ENCODE peak calls at places on chromosomes 1 and 21, in seven cellular contexts. B is body of pancreas, W is adrenal gland, H is esophagus squamous epithelium, A is PC-3, S is mammary epithelial cell, V is left ventricle myocardium inferior. N is an unnamed sample. For H3K27me3, the result is how much of the 10 kb centered on the place peaks cover.

GRCh38 chr1:198435044-198435443 is 105.4 kb downstream of the ATP6V1G3 start:
- DNase-seq in B (no peak), W (no peak), H (no peak), A (no peak), S (no peak), V (no peak), N (no peak)

GRCh38 chr1:150008699-150009098 is 1.8 kb downstream of the OTUD7B start:
- DNase-seq in B (no peak), W (no peak), H (no peak), A (no peak), S (no peak), V (no peak), N (no peak)

GRCh38 chr1:225842788-225843425 is 33.0 kb downstream of the EPHX1 start:
- DNase-seq in B (no peak), W (peak), H (no peak), A (no peak), S (no peak), V (no peak), N (no peak)

GRCh38 chr1:60765204-60765603 is 317.2 kb upstream of the NFIA start:
- DNase-seq in B (peak), W (peak), H (no peak), A (peak), S (peak), V (no peak), N (no peak)

GRCh38 chr1:59292557-59292956 is 4.3 kb upstream of the FGGY start:
- DNase-seq in B (no peak), W (peak), H (no peak), A (no peak), S (no peak), V (no peak), N (no peak)

GRCh38 chr1:27862671-27863551 is 9.4 kb upstream of the THEMIS2 start:
- DNase-seq in B (no peak), W (peak), H (no peak), A (peak), S (peak), V (peak), N (peak)

GRCh38 chr1:178725603-178726517 is 816 bp downstream of the RALGPS2 start:
- DNase-seq in B (peak), W (peak), H (peak), A (peak), S (peak), V (peak), N (no peak)

GRCh38 chr1:206691604-206692003 is 6.9 kb downstream of the MAPKAPK2 start:
- DNase-seq in B (peak), W (peak), H (no peak), A (no peak), S (no peak), V (no peak), N (no peak)

GRCh38 chr1:66598670-66599069 is 64.7 kb downstream of the SGIP1 start:
- DNase-seq in B (no peak), W (no peak), H (no peak), A (peak), S (peak), V (no peak), N (peak)

GRCh38 chr21:30194701-30195299 is 21.1 kb downstream of the CLDN8 start:
- DNase-seq in B (no peak), W (no peak), H (no peak), A (peak), S (peak), V (no peak), N (no peak)

GRCh38 chr21:33975548-33976081 is 60.0 kb upstream of the ATP5PO start:
- DNase-seq in B (no peak), W (no peak), H (no peak), A (peak), S (peak), V (no peak), N (no peak)

GRCh38 chr1:231337472-231338269 is at the start of gene EXOC8:
- DNase-seq in B (peak), W (peak), H (peak), A (peak), S (peak), V (peak), N (peak)
- TF ChIP-seq CTCF in B (peak), W (no peak), H (no peak), A (no peak), S (no peak), V (peak), N (no peak)

DNA sequence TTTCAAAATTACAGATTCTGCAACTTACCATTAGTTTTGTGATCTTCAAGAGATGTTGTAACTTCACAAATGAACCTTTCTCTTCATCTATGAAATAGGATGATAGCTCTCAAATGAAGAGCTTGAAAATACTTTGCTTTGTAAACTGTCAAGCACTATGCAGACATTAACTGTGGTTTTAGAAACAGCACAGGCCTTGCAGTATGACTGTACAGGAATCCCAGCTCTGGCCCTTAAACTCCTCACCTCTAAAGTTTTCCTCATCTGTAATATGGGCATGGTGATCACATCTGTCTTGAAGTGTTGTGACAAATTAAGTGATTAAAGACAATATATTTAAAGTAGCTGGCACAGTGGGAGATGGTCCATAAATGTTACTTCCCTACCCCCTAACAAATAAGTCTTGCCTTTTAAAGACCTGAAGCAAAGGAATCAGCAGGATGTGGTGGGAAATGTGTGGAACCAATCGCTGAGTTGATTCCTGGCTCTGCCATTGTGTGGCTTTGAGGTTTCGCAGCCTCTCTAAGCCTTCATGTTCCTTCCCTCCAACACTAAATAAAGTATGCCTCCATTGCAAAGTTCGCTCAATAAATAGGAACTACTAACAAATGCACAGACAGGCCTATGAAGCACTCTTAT is 5.5 kb upstream of the PTP4A2 start:
- DNase-seq in B (no peak), W (no peak), H (no peak), A (no peak), S (no peak), V (no peak), N (no peak)
- H3K4me3 ChIP-seq in B (no peak), W (no peak), H (peak), A (no peak), S (no peak), V (peak), N (no peak)

GRCh38 chr1:44408181-44409018 is 3.3 kb downstream of the RNF220 start:
- DNase-seq in B (no peak), W (no peak), H (no peak), A (no peak), S (no peak), V (no peak), N (no peak)

GRCh38 chr1:44407430-44408180 is 2.5 kb downstream of the RNF220 start:
- DNase-seq in B (no peak), W (no peak), H (no peak), A (no peak), S (no peak), V (no peak), N (no peak)

GRCh38 chr1:44411861-44412260 is 6.8 kb downstream of the RNF220 start:
- DNase-seq in B (no peak), W (no peak), H (no peak), A (no peak), S (no peak), V (no peak), N (no peak)

GRCh38 chr1:44409019-44409602 is 4.1 kb downstream of the RNF220 start:
- DNase-seq in B (no peak), W (no peak), H (no peak), A (no peak), S (no peak), V (no peak), N (no peak)

DNA sequence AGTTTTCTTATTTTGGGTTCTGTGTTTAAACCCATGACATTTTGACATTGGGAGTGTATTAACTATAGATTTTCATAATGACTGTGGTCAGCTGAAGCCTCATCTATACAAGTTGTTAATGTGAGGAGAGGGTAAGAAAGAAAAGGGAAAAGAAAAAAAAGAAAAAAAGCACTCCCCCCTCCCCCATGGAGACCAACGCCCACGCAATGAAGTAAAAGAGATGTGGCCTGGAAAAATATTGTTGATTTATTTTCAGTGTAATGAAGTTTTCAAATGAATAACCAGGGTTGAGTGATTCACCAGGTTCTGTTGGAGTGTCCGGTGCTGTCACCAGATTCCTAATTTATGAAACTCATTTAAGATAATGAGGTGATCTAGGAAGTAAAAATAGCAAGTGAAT is 4.7 kb downstream of the RNF220 start:
- DNase-seq in B (no peak), W (no peak), H (no peak), A (no peak), S (no peak), V (no peak), N (no peak)
- H3K27me3 ChIP-seq in B (under half), W (half or more), H (under half), A (under half), S (half or more), V (half or more), N (half or more)

DNA sequence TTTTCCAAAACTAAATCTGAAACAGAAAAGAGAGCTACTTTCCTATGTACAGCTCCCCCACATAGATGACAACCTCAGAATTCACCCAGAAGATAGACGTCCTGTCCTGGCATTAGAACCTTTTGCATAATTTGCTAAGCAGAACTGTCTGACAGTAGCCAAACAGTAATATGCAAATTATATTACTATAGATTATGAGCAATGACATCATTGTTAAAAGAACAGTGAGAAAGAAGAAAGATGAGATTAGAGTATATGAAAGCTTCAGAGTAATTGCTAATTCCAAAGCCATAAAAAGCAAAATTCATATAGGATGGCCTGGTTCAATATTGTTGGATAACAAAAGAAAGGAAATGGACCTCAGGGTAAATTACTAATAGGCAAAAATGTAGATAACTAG is 43.7 kb downstream of the SLC44A5 start:
- DNase-seq in B (no peak), W (no peak), H (no peak), A (no peak), S (no peak), V (no peak), N (no peak)
- TF ChIP-seq CTCF in B (no peak), W (no peak), H (no peak), A (no peak), S (no peak), V (no peak), N (no peak)

DNA sequence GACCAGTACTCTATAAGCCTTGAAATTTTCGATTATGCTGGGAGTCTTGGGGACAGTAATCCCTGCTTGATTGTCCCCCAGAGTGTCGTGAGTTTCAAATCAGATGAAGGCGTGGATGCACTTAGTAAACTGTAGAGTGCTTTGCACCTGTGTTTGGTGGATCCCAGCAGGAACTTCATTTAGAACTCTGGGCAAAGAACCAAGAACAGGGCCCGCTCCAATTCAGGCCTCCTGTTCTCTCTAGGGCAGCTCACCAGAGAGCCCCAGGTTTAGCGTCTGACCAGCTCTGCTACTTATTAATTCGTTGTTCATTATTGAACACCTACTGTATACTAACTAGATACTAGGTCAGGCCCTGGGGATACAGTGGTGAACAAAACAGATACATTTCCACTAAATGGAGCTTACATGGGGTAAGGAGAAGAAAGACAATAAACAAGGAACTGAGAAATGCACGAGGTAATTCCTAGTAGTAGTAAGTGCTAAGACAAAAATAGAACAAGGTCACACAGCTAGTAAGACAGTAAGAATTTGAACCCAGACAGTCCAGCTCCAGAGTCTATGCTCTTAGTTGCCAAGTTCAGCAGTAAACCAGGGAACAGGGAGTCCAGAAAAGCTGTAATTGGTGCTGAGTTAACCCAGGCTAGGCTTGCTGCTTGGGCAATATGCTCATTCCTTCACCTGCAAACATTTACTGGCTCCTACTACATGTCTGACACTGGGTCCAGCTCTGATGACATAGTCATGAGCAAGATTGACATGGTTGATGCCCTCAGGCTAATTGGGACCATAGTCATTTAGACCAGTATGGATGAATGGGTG is 1.7 kb downstream of the GPX7 start:
- DNase-seq in B (no peak), W (no peak), H (no peak), A (peak), S (peak), V (no peak), N (no peak)
- H3K4me3 ChIP-seq in B (no peak), W (no peak), H (no peak), A (no peak), S (no peak), V (no peak), N (no peak)